ENCODE peak calls at places on chromosomes 7 and 10, in eight cellular contexts. F is AG04450, J is colonic mucosa, S is cardiac muscle cell, G is heart right ventricle, P is astrocyte of the spinal cord, A is GM12878, Q is SK-N-SH. H is an unnamed sample.
A peak's percentile ranks its signal among the peaks of the same experiment; 100 is the strongest.

GRCh38 chr7:25894002-25894901 is 257.7 kb upstream of the NFE2L3 start:
- DNase-seq in F (no peak), J (peak; percentile 58), S (peak; percentile 34), G (no peak), P (no peak), A (peak; percentile 53), Q (peak; percentile 25), H (peak; percentile 89)

GRCh38 chr10:44476421-44476820 is 91.5 kb upstream of the CXCL12 start:
- DNase-seq in F (no peak), J (no peak), S (no peak), G (no peak), P (no peak), A (no peak), Q (no peak), H (no peak)

GRCh38 chr10:72637398-72637857 is 11.5 kb upstream of the MICU1 start:
- DNase-seq in F (no peak), J (peak; percentile 22), S (peak; percentile 2), G (peak; percentile 15), P (peak; percentile 52), A (peak; percentile 38), Q (no peak), H (peak; percentile 72)

GRCh38 chr10:52216852-52217251 is 97.2 kb upstream of the DKK1 start:
- DNase-seq in F (peak; percentile 66), J (peak; percentile 30), S (no peak), G (no peak), P (peak; percentile 86), A (peak; percentile 45), Q (peak; percentile 8), H (peak; percentile 71)

GRCh38 chr10:72511414-72511813 is 114.5 kb downstream of the MICU1 start:
- DNase-seq in F (no peak), J (no peak), S (no peak), G (no peak), P (no peak), A (no peak), Q (no peak), H (no peak)

GRCh38 chr10:43827853-43828252 is 179.2 kb upstream of the ZNF32 start:
- DNase-seq in F (no peak), J (no peak), S (no peak), G (no peak), P (no peak), A (no peak), Q (no peak), H (no peak)

GRCh38 chr10:5609952-5610616 is 56.3 kb downstream of the ASB13 start:
- DNase-seq in F (no peak), J (peak; percentile 89), S (peak; percentile 50), G (no peak), P (no peak), A (no peak), Q (no peak), H (no peak)

GRCh38 chr7:93890041-93890463 is 501 bp downstream of the TFPI2 start:
- DNase-seq in F (no peak), J (no peak), S (peak; percentile 60), G (peak; percentile 17), P (peak; percentile 73), A (no peak), Q (peak; percentile 69), H (peak; percentile 65)

GRCh38 chr10:130707389-130707979 is 571.3 kb downstream of the GLRX3 start:
- DNase-seq in F (no peak), J (no peak), S (no peak), G (no peak), P (no peak), A (no peak), Q (no peak), H (no peak)

GRCh38 chr7:142835487-142835886 is 19.4 kb upstream of the EPHB6 start:
- DNase-seq in F (no peak), J (no peak), S (no peak), G (no peak), P (no peak), A (no peak), Q (no peak), H (no peak)

GRCh38 chr7:41891967-41892755 is 189.3 kb upstream of the INHBA start:
- DNase-seq in F (no peak), J (no peak), S (peak; percentile 28), G (no peak), P (no peak), A (no peak), Q (peak; percentile 19), H (no peak)

GRCh38 chr10:118850418-118851061 is 95.8 kb upstream of the CACUL1 start:
- DNase-seq in F (no peak), J (peak; percentile 70), S (peak; percentile 73), G (peak; percentile 61), P (peak; percentile 37), A (no peak), Q (peak; percentile 69), H (peak; percentile 76)

GRCh38 chr7:130303127-130303526 is 10.2 kb downstream of the CPA4 start:
- DNase-seq in F (no peak), J (no peak), S (no peak), G (no peak), P (no peak), A (no peak), Q (no peak), H (no peak)

GRCh38 chr10:12807096-12807755 is 194.3 kb downstream of the CCDC3 start:
- DNase-seq in F (no peak), J (peak; percentile 50), S (peak; percentile 34), G (no peak), P (no peak), A (no peak), Q (peak; percentile 40), H (no peak)

GRCh38 chr10:12349628-12350166 is 350 bp downstream of the CAMK1D start:
- DNase-seq in F (no peak), J (no peak), S (no peak), G (peak; percentile 27), P (no peak), A (no peak), Q (no peak), H (no peak)

DNA sequence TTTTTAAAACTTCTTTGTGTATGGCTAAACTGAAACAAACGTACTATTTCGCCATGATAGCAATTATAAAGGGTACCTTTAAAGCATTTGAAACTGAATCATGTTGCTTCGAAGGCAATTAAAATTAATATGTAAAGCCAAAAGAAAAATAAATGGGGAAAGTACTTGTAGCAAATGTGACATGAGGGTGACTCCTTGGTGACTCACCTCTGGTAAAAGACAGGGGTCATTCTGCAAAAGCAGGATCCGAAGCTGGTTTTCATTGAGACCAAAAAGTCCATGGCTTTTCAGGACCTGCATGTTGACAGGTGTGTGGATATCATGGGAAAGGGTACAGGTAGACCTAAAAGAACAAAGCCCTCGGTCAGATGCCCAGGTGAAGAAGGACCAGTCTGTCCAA is 1.5 kb downstream of the ZC3HAV1L start:
- DNase-seq in F (no peak), J (no peak), S (no peak), G (no peak), P (no peak), A (no peak), Q (no peak), H (no peak)
- H3K4me3 ChIP-seq in F (peak overlapping the region; percentile 75), J (peak overlapping the region; percentile 58), S (no peak overlapping the region), G (peak overlapping the region; percentile 87), P (peak overlapping the region; percentile 62), A (peak overlapping the region; percentile 78), Q (peak overlapping the region; percentile 86), H (peak overlapping the region; percentile 72)

DNA sequence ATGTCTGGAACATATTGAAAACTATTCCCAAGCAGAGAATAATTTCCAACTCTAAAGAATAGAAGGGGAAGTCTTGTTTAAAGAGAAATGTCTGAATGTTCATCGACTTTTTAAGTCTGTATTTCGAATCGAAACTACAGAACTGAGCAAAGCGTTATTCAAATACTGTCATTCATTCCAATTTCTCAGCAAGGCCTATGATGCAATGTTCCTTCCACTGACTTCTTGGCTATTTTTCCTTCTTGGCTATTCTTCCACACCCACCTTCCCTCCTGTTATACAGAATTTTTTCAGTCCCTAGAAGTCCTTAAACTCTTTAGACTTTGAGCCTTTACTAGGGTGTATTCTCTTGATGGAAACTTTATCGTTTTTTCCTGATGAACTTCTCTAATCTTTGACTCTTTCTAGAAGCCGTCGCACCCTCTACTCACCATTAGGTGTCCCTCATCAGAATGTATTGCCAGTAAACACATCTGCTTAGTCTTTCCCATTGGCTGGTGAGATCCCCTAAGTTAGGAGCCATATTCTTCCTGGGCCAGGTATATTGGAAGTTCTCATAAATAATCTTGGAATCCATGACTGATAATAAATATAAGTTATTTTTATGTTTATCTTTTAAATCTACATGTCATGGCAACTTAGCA is 235.7 kb upstream of the CCDC6 start:
- DNase-seq in F (no peak), J (no peak), S (no peak), G (no peak), P (no peak), A (no peak), Q (no peak), H (no peak)
- TF ChIP-seq CTCF in F (no peak), J (no peak), S (no peak), G (no peak), P (no peak), A (no peak), Q (no peak), H (no peak)

GRCh38 chr7:115689941-115690340 is 340.6 kb downstream of the TFEC start:
- DNase-seq in F (peak; percentile 7), J (no peak), S (no peak), G (no peak), P (peak; percentile 15), A (no peak), Q (no peak), H (no peak)
- H3K4me3 ChIP-seq in F (no peak overlapping the region), J (no peak overlapping the region), S (no peak overlapping the region), G (no peak overlapping the region), P (no peak overlapping the region), A (no peak overlapping the region), Q (no peak overlapping the region), H (no peak overlapping the region)

DNA sequence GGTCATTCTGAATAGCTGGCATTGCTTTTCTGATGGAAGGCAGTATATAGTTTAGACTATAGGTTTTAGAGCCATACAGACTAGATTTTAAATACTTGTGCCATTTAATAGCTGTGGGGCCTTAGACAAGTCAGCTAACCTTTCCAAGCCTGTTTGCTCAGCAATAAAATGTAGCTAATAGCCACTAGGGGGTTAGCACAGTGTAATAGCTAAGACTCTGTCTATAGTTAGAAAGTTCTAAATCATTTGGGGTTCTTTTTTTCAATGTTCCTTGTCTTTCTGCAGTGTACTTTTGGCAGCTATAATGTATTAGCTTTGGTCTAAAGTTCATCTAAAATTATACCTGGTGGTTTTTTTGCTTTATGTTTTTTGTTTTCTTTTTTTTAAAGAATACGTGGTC is 7.5 kb upstream of the KIFBP start:
- DNase-seq in F (no peak), J (no peak), S (no peak), G (no peak), P (no peak), A (no peak), Q (no peak), H (no peak)
- TF ChIP-seq CTCF in F (peak; percentile 44), J (no peak), S (peak; percentile 28), G (no peak), P (peak; percentile 25), A (no peak), Q (peak; percentile 51), H (peak; percentile 22)

DNA sequence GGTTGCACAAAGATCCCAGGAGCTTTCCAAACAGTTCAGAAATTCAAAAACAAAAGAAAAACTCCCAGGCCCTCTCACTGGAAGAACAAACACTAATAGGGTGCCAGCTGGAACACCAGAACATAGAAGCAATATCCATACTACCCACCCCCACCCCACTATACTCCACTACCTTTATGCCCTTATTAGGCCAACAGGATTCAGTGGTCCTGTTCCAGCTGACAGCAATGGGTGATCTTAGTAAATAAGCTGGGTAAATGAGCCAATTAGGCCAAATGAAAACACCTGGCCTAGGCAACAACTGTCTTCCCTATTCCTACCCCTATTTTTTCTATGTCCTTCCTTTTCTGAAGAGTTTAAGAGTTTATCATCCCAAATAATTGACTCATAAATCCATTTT is 11.7 kb downstream of the NOC3L start:
- DNase-seq in F (no peak), J (no peak), S (no peak), G (no peak), P (no peak), A (no peak), Q (no peak), H (no peak)
- H3K4me3 ChIP-seq in F (no peak overlapping the region), J (no peak overlapping the region), S (no peak overlapping the region), G (no peak overlapping the region), P (no peak overlapping the region), A (no peak overlapping the region), Q (no peak overlapping the region), H (no peak overlapping the region)

GRCh38 chr7:106959753-106960152 is 84.8 kb upstream of the PRKAR2B start:
- DNase-seq in F (no peak), J (no peak), S (peak; percentile 29), G (no peak), P (no peak), A (no peak), Q (no peak), H (peak; percentile 3)
- TF ChIP-seq CTCF in F (no peak), J (no peak), S (peak; percentile 18), G (no peak), P (peak; percentile 32), A (no peak), Q (peak; percentile 31), H (peak; percentile 40)

H was measured in GM12865.